ENCODE peak calls at places on chromosomes 13 and 19, in seven cellular contexts. One of them, this sample, is unnamed.

GRCh38 chr13:27971776-27972618 is 2.9 kb upstream of the CDX2 start:
- DNase-seq in pancreas: no peak
- DNase-seq in left lung: no peak
- DNase-seq in stomach: peak
- DNase-seq in tibial artery: peak
- DNase-seq in brain microvascular endothelial cell: no peak
- DNase-seq in heart right ventricle: no peak
- DNase-seq in this sample: no peak

GRCh38 chr19:5106361-5106760 is 137.4 kb downstream of the KDM4B start:
- DNase-seq in stomach: no peak
- DNase-seq in pancreas: no peak
- DNase-seq in left lung: no peak
- DNase-seq in tibial artery: no peak
- DNase-seq in brain microvascular endothelial cell: no peak
- DNase-seq in heart right ventricle: no peak
- DNase-seq in this sample: no peak

GRCh38 chr13:113853518-113854237 is 10.2 kb downstream of the GAS6 start:
- DNase-seq in brain microvascular endothelial cell: no peak
- DNase-seq in left lung: peak
- DNase-seq in pancreas: peak
- DNase-seq in heart right ventricle: no peak
- DNase-seq in stomach: no peak
- DNase-seq in tibial artery: peak
- DNase-seq in this sample: no peak

GRCh38 chr19:31126236-31126635 is 223.0 kb downstream of the TSHZ3 start:
- DNase-seq in brain microvascular endothelial cell: no peak
- DNase-seq in left lung: no peak
- DNase-seq in heart right ventricle: no peak
- DNase-seq in tibial artery: no peak
- DNase-seq in stomach: no peak
- DNase-seq in pancreas: no peak
- DNase-seq in this sample: no peak

GRCh38 chr13:24085662-24086061 is 74.9 kb upstream of the SPATA13 start:
- DNase-seq in left lung: no peak
- DNase-seq in brain microvascular endothelial cell: no peak
- DNase-seq in tibial artery: no peak
- DNase-seq in pancreas: no peak
- DNase-seq in stomach: peak
- DNase-seq in heart right ventricle: no peak
- DNase-seq in this sample: no peak

GRCh38 chr13:110306340-110306959 is 507 bp downstream of the COL4A1 start:
- DNase-seq in brain microvascular endothelial cell: no peak
- DNase-seq in heart right ventricle: no peak
- DNase-seq in left lung: no peak
- DNase-seq in stomach: no peak
- DNase-seq in tibial artery: peak
- DNase-seq in pancreas: no peak
- DNase-seq in this sample: peak

GRCh38 chr13:31998131-31998530 is 33.4 kb upstream of the FRY start:
- DNase-seq in heart right ventricle: peak
- DNase-seq in left lung: no peak
- DNase-seq in pancreas: no peak
- DNase-seq in brain microvascular endothelial cell: no peak
- DNase-seq in stomach: peak
- DNase-seq in tibial artery: no peak
- DNase-seq in this sample: peak

GRCh38 chr19:5839312-5840017 is at the start of gene FUT6:
- DNase-seq in left lung: no peak
- DNase-seq in brain microvascular endothelial cell: no peak
- DNase-seq in stomach: no peak
- DNase-seq in pancreas: no peak
- DNase-seq in heart right ventricle: no peak
- DNase-seq in tibial artery: no peak
- DNase-seq in this sample: no peak

GRCh38 chr13:37429976-37430375 is 168.6 kb downstream of the POSTN start:
- DNase-seq in tibial artery: no peak
- DNase-seq in stomach: no peak
- DNase-seq in pancreas: no peak
- DNase-seq in brain microvascular endothelial cell: peak
- DNase-seq in heart right ventricle: no peak
- DNase-seq in left lung: no peak
- DNase-seq in this sample: no peak

GRCh38 chr19:46608581-46609345 is 7.6 kb downstream of the CALM3 start:
- DNase-seq in left lung: no peak
- DNase-seq in heart right ventricle: no peak
- DNase-seq in pancreas: no peak
- DNase-seq in tibial artery: peak
- DNase-seq in stomach: no peak
- DNase-seq in brain microvascular endothelial cell: no peak
- DNase-seq in this sample: no peak

GRCh38 chr13:40401911-40402776 is 264.3 kb downstream of the FOXO1 start:
- DNase-seq in pancreas: peak
- DNase-seq in tibial artery: peak
- DNase-seq in left lung: peak
- DNase-seq in brain microvascular endothelial cell: peak
- DNase-seq in stomach: peak
- DNase-seq in heart right ventricle: peak
- DNase-seq in this sample: no peak

GRCh38 chr13:30504081-30504480 is 38.3 kb upstream of the HMGB1 start:
- DNase-seq in pancreas: no peak
- DNase-seq in left lung: no peak
- DNase-seq in heart right ventricle: no peak
- DNase-seq in stomach: no peak
- DNase-seq in brain microvascular endothelial cell: peak
- DNase-seq in tibial artery: no peak
- DNase-seq in this sample: peak

GRCh38 chr19:57583521-57584416 is at the start of gene ZIK1:
- DNase-seq in pancreas: peak
- DNase-seq in brain microvascular endothelial cell: peak
- DNase-seq in stomach: peak
- DNase-seq in tibial artery: peak
- DNase-seq in left lung: peak
- DNase-seq in heart right ventricle: peak
- DNase-seq in this sample: peak

GRCh38 chr13:70353096-70353495 is 244.8 kb upstream of the KLHL1 start:
- DNase-seq in tibial artery: no peak
- DNase-seq in stomach: no peak
- DNase-seq in brain microvascular endothelial cell: no peak
- DNase-seq in heart right ventricle: no peak
- DNase-seq in pancreas: no peak
- DNase-seq in left lung: no peak
- DNase-seq in this sample: no peak

GRCh38 chr13:97844151-97844550 is 109.3 kb upstream of the IPO5 start:
- DNase-seq in tibial artery: no peak
- DNase-seq in heart right ventricle: no peak
- DNase-seq in stomach: no peak
- DNase-seq in left lung: no peak
- DNase-seq in brain microvascular endothelial cell: peak
- DNase-seq in pancreas: no peak
- DNase-seq in this sample: no peak

GRCh38 chr13:69243366-69243765 is 864.3 kb upstream of the ATXN8OS start:
- DNase-seq in heart right ventricle: no peak
- DNase-seq in left lung: no peak
- DNase-seq in stomach: no peak
- DNase-seq in pancreas: no peak
- DNase-seq in brain microvascular endothelial cell: no peak
- DNase-seq in tibial artery: no peak
- DNase-seq in this sample: no peak

GRCh38 chr19:40219721-40220276 is 1.6 kb upstream of the TTC9B start:
- DNase-seq in left lung: no peak
- DNase-seq in stomach: no peak
- DNase-seq in brain microvascular endothelial cell: peak
- DNase-seq in pancreas: no peak
- DNase-seq in tibial artery: no peak
- DNase-seq in heart right ventricle: no peak
- DNase-seq in this sample: peak

GRCh38 chr19:16371540-16371986 is 46.9 kb downstream of the KLF2 start:
- DNase-seq in brain microvascular endothelial cell: no peak
- DNase-seq in left lung: peak
- DNase-seq in stomach: peak
- DNase-seq in tibial artery: no peak
- DNase-seq in pancreas: no peak
- DNase-seq in heart right ventricle: peak
- DNase-seq in this sample: no peak

GRCh38 chr19:42283248-42284065 is 14.4 kb downstream of the CIC start:
- DNase-seq in brain microvascular endothelial cell: peak
- DNase-seq in tibial artery: peak
- DNase-seq in stomach: peak
- DNase-seq in heart right ventricle: peak
- DNase-seq in pancreas: peak
- DNase-seq in left lung: peak
- DNase-seq in this sample: peak

GRCh38 chr19:42282036-42282762 is 13.1 kb downstream of the CIC start:
- DNase-seq in stomach: no peak
- DNase-seq in heart right ventricle: no peak
- DNase-seq in left lung: no peak
- DNase-seq in brain microvascular endothelial cell: no peak
- DNase-seq in pancreas: no peak
- DNase-seq in tibial artery: peak
- DNase-seq in this sample: no peak

GRCh38 chr19:42284066-42284501 is 15.0 kb downstream of the CIC start:
- DNase-seq in pancreas: peak
- DNase-seq in heart right ventricle: peak
- DNase-seq in tibial artery: peak
- DNase-seq in stomach: peak
- DNase-seq in brain microvascular endothelial cell: no peak
- DNase-seq in left lung: peak
- DNase-seq in this sample: peak

GRCh38 chr19:42281175-42282035 is 12.4 kb downstream of the CIC start:
- DNase-seq in tibial artery: peak
- DNase-seq in heart right ventricle: peak
- DNase-seq in brain microvascular endothelial cell: no peak
- DNase-seq in stomach: no peak
- DNase-seq in pancreas: no peak
- DNase-seq in left lung: peak
- DNase-seq in this sample: peak

GRCh38 chr19:42282810-42283247 is 13.8 kb downstream of the CIC start:
- DNase-seq in left lung: no peak
- DNase-seq in pancreas: no peak
- DNase-seq in heart right ventricle: no peak
- DNase-seq in stomach: no peak
- DNase-seq in tibial artery: no peak
- DNase-seq in brain microvascular endothelial cell: no peak
- DNase-seq in this sample: no peak
- H3K27ac ChIP-seq in left lung: peak
- H3K27ac ChIP-seq in pancreas: peak
- H3K27ac ChIP-seq in heart right ventricle: peak
- H3K27ac ChIP-seq in stomach: peak
- H3K27ac ChIP-seq in tibial artery: peak
- H3K27ac ChIP-seq in brain microvascular endothelial cell: no peak
- H3K27ac ChIP-seq in this sample: peak

DNA sequence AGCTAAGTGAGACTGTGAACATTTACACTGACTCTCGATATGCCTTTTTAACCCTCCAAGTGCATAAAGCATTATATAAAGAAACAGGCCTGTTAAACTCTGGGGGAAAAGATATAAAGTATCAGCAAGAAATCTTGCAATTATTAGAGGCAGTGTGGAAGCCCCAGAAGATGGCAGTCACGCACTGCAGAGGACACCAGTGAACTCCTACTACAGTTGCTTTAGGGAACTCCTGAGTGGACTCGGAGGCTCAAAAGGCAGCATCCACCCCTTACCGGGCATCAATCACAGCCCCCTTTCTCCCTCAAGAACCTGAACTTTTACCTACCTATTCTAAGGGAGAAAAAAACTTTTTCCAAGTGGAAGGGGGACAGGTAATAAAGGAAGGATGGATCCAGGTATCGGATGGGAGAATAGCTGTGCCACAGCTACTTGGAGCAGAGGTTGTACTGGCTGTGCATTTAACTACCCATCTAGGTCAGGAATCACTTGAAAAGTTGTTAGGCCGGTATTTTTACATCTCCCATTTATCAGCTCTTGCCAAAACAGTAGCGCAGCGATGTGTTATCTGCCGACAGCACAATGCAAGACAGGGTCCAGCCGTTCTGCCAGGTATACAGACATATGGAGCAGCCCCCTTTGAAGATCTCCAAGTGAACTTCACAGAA is 80.1 kb downstream of the ZNF486 start:
- DNase-seq in tibial artery: no peak
- DNase-seq in pancreas: peak
- DNase-seq in stomach: peak
- DNase-seq in left lung: no peak
- DNase-seq in brain microvascular endothelial cell: no peak
- DNase-seq in heart right ventricle: peak
- DNase-seq in this sample: peak
- TF ChIP-seq CTCF in tibial artery: peak
- TF ChIP-seq CTCF in pancreas: peak
- TF ChIP-seq CTCF in stomach: no peak
- TF ChIP-seq CTCF in left lung: peak
- TF ChIP-seq CTCF in brain microvascular endothelial cell: peak
- TF ChIP-seq CTCF in heart right ventricle: peak
- TF ChIP-seq CTCF in this sample: peak

GRCh38 chr19:48985711-48986110 is 7.4 kb downstream of the GYS1 start:
- DNase-seq in left lung: no peak
- DNase-seq in tibial artery: no peak
- DNase-seq in heart right ventricle: no peak
- DNase-seq in stomach: no peak
- DNase-seq in pancreas: no peak
- DNase-seq in brain microvascular endothelial cell: no peak
- DNase-seq in this sample: no peak
- H3K27ac ChIP-seq in left lung: no peak
- H3K27ac ChIP-seq in tibial artery: no peak
- H3K27ac ChIP-seq in heart right ventricle: no peak
- H3K27ac ChIP-seq in stomach: no peak
- H3K27ac ChIP-seq in pancreas: no peak
- H3K27ac ChIP-seq in brain microvascular endothelial cell: no peak
- H3K27ac ChIP-seq in this sample: no peak

GRCh38 chr19:23075031-23075733 is 41.6 kb upstream of the ZNF730 start:
- DNase-seq in left lung: peak
- DNase-seq in brain microvascular endothelial cell: peak
- DNase-seq in heart right ventricle: peak
- DNase-seq in tibial artery: no peak
- DNase-seq in pancreas: peak
- DNase-seq in stomach: no peak
- DNase-seq in this sample: peak

GRCh38 chr19:23065306-23065705 is 51.5 kb upstream of the ZNF730 start:
- DNase-seq in pancreas: no peak
- DNase-seq in stomach: no peak
- DNase-seq in brain microvascular endothelial cell: no peak
- DNase-seq in heart right ventricle: no peak
- DNase-seq in tibial artery: no peak
- DNase-seq in left lung: no peak
- DNase-seq in this sample: no peak

GRCh38 chr19:23071087-23071511 is 45.7 kb upstream of the ZNF730 start:
- DNase-seq in left lung: no peak
- DNase-seq in tibial artery: no peak
- DNase-seq in pancreas: no peak
- DNase-seq in heart right ventricle: peak
- DNase-seq in stomach: no peak
- DNase-seq in brain microvascular endothelial cell: peak
- DNase-seq in this sample: no peak

DNA sequence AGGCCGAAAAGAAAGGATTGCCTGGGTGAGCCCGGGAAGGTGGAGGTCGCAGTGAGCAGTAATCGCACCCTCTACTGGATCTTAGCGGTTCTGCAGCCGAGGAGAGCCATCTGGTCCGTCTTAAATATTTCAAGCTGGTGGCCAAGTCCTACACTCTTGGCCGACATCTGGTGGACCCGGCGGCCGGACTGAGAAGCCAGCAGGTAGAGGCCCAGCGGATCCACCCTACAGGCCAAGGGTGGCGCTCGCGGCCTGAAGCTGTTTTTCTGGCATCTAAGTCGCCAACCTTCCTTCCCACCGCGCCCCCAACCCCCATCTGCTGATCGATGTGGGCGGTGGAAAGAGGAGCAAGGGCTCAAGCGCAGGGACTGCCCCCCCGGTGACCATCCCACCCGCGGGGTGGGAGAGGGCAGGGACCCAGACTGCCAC is 46.5 kb upstream of the ZNF730 start:
- DNase-seq in stomach: no peak
- DNase-seq in tibial artery: no peak
- DNase-seq in pancreas: no peak
- DNase-seq in left lung: no peak
- DNase-seq in heart right ventricle: peak
- DNase-seq in brain microvascular endothelial cell: peak
- DNase-seq in this sample: peak
- TF ChIP-seq CTCF in stomach: no peak
- TF ChIP-seq CTCF in tibial artery: no peak
- TF ChIP-seq CTCF in pancreas: no peak
- TF ChIP-seq CTCF in left lung: peak
- TF ChIP-seq CTCF in heart right ventricle: peak
- TF ChIP-seq CTCF in brain microvascular endothelial cell: peak
- TF ChIP-seq CTCF in this sample: peak

This sample was measured in cardiac muscle cell.